ENCODE peak calls at places on chromosomes 5 and 9, in seven cellular contexts. One of them, this sample, is unnamed.

GRCh38 chr5:18195910-18196309 is 561.6 kb downstream of the TAF11L14 start:
- DNase-seq in SK-N-SH: no peak
- DNase-seq in HCT116: no peak
- DNase-seq in K562: no peak
- DNase-seq in HepG2: no peak
- DNase-seq in GM12878: no peak
- DNase-seq in H1: no peak
- DNase-seq in this sample: no peak

GRCh38 chr5:170430871-170431437 is 41.8 kb upstream of the KCNMB1 start:
- DNase-seq in SK-N-SH: peak; percentile 49
- DNase-seq in HCT116: no peak
- DNase-seq in K562: no peak
- DNase-seq in HepG2: no peak
- DNase-seq in GM12878: no peak
- DNase-seq in H1: no peak
- DNase-seq in this sample: no peak

GRCh38 chr5:25419684-25420083 is 774.9 kb upstream of the CDH10 start:
- DNase-seq in SK-N-SH: no peak
- DNase-seq in HCT116: no peak
- DNase-seq in K562: no peak
- DNase-seq in HepG2: no peak
- DNase-seq in GM12878: no peak
- DNase-seq in H1: no peak
- DNase-seq in this sample: no peak

GRCh38 chr5:168365581-168366081 is 74.2 kb downstream of the WWC1 start:
- DNase-seq in SK-N-SH: no peak
- DNase-seq in HCT116: peak; percentile 35
- DNase-seq in K562: no peak
- DNase-seq in HepG2: peak; percentile 28
- DNase-seq in GM12878: no peak
- DNase-seq in H1: peak; percentile 67
- DNase-seq in this sample: peak; percentile 97

GRCh38 chr5:134267366-134268018 is 41.6 kb upstream of the PPP2CA start:
- DNase-seq in SK-N-SH: no peak
- DNase-seq in HCT116: no peak
- DNase-seq in K562: peak; percentile 19
- DNase-seq in HepG2: no peak
- DNase-seq in GM12878: no peak
- DNase-seq in H1: no peak
- DNase-seq in this sample: no peak

GRCh38 chr9:134010774-134011173 is 14.5 kb upstream of the BRD3OS start:
- DNase-seq in SK-N-SH: peak; percentile 66
- DNase-seq in HCT116: no peak
- DNase-seq in K562: peak; percentile 18
- DNase-seq in HepG2: peak; percentile 58
- DNase-seq in GM12878: no peak
- DNase-seq in H1: no peak
- DNase-seq in this sample: no peak

GRCh38 chr5:40401965-40402364 is 277.8 kb upstream of the PTGER4 start:
- DNase-seq in SK-N-SH: no peak
- DNase-seq in HCT116: no peak
- DNase-seq in K562: no peak
- DNase-seq in HepG2: no peak
- DNase-seq in GM12878: no peak
- DNase-seq in H1: no peak
- DNase-seq in this sample: peak; percentile 28

GRCh38 chr9:109482391-109482916 is 15.7 kb downstream of the PTPN3 start:
- DNase-seq in SK-N-SH: no peak
- DNase-seq in HCT116: no peak
- DNase-seq in K562: no peak
- DNase-seq in HepG2: no peak
- DNase-seq in GM12878: no peak
- DNase-seq in H1: no peak
- DNase-seq in this sample: no peak

GRCh38 chr5:107248065-107248695 is 422.6 kb downstream of the EFNA5 start:
- DNase-seq in SK-N-SH: peak; percentile 40
- DNase-seq in HCT116: peak; percentile 53
- DNase-seq in K562: peak; percentile 44
- DNase-seq in HepG2: no peak
- DNase-seq in GM12878: peak; percentile 13
- DNase-seq in H1: peak; percentile 87
- DNase-seq in this sample: peak; percentile 21

GRCh38 chr5:138542120-138542955 is 698 bp downstream of the ETF1 start:
- DNase-seq in SK-N-SH: peak; percentile 28
- DNase-seq in HCT116: no peak
- DNase-seq in K562: no peak
- DNase-seq in HepG2: no peak
- DNase-seq in GM12878: no peak
- DNase-seq in H1: no peak
- DNase-seq in this sample: no peak

GRCh38 chr5:81212211-81212687 is 20.9 kb upstream of the CKMT2 start:
- DNase-seq in SK-N-SH: no peak
- DNase-seq in HCT116: no peak
- DNase-seq in K562: no peak
- DNase-seq in HepG2: no peak
- DNase-seq in GM12878: peak; percentile 51
- DNase-seq in H1: no peak
- DNase-seq in this sample: no peak

GRCh38 chr9:121253162-121253561 is 14.8 kb upstream of the GSN start:
- DNase-seq in SK-N-SH: no peak
- DNase-seq in HCT116: no peak
- DNase-seq in K562: peak; percentile 46
- DNase-seq in HepG2: no peak
- DNase-seq in GM12878: no peak
- DNase-seq in H1: no peak
- DNase-seq in this sample: no peak

GRCh38 chr5:17398866-17399835 is 98.9 kb upstream of the TAF11L2 start:
- DNase-seq in SK-N-SH: no peak
- DNase-seq in HCT116: no peak
- DNase-seq in K562: no peak
- DNase-seq in HepG2: no peak
- DNase-seq in GM12878: no peak
- DNase-seq in H1: no peak
- DNase-seq in this sample: no peak

GRCh38 chr9:7451062-7451461 is 348.5 kb downstream of the DMAC1 start:
- DNase-seq in SK-N-SH: no peak
- DNase-seq in HCT116: no peak
- DNase-seq in K562: no peak
- DNase-seq in HepG2: no peak
- DNase-seq in GM12878: no peak
- DNase-seq in H1: no peak
- DNase-seq in this sample: no peak

GRCh38 chr5:15683332-15683731 is 183.4 kb downstream of the FBXL7 start:
- DNase-seq in SK-N-SH: no peak
- DNase-seq in HCT116: no peak
- DNase-seq in K562: peak; percentile 2
- DNase-seq in HepG2: peak; percentile 2
- DNase-seq in GM12878: no peak
- DNase-seq in H1: peak; percentile 76
- DNase-seq in this sample: no peak

GRCh38 chr5:168916266-168916665 is 337.1 kb upstream of the PANK3 start:
- DNase-seq in SK-N-SH: peak; percentile 74
- DNase-seq in HCT116: no peak
- DNase-seq in K562: no peak
- DNase-seq in HepG2: no peak
- DNase-seq in GM12878: no peak
- DNase-seq in H1: peak; percentile 51
- DNase-seq in this sample: no peak

GRCh38 chr5:1320436-1321344 is 24.2 kb downstream of the CLPTM1L start:
- DNase-seq in SK-N-SH: no peak
- DNase-seq in HCT116: no peak
- DNase-seq in K562: no peak
- DNase-seq in HepG2: no peak
- DNase-seq in GM12878: no peak
- DNase-seq in H1: no peak
- DNase-seq in this sample: no peak

GRCh38 chr5:37717613-37718431 is 122.0 kb downstream of the GDNF start:
- DNase-seq in SK-N-SH: peak; percentile 26
- DNase-seq in HCT116: no peak
- DNase-seq in K562: peak; percentile 55
- DNase-seq in HepG2: peak; percentile 95
- DNase-seq in GM12878: no peak
- DNase-seq in H1: no peak
- DNase-seq in this sample: peak; percentile 91

GRCh38 chr9:120267929-120268328 is 312.0 kb downstream of the CDK5RAP2 start:
- DNase-seq in SK-N-SH: no peak
- DNase-seq in HCT116: no peak
- DNase-seq in K562: no peak
- DNase-seq in HepG2: no peak
- DNase-seq in GM12878: no peak
- DNase-seq in H1: no peak
- DNase-seq in this sample: no peak

GRCh38 chr5:6721442-6721841 is 8.2 kb downstream of the TENT4A start:
- DNase-seq in SK-N-SH: peak; percentile 69
- DNase-seq in HCT116: no peak
- DNase-seq in K562: peak; percentile 55
- DNase-seq in HepG2: no peak
- DNase-seq in GM12878: no peak
- DNase-seq in H1: no peak
- DNase-seq in this sample: no peak

DNA sequence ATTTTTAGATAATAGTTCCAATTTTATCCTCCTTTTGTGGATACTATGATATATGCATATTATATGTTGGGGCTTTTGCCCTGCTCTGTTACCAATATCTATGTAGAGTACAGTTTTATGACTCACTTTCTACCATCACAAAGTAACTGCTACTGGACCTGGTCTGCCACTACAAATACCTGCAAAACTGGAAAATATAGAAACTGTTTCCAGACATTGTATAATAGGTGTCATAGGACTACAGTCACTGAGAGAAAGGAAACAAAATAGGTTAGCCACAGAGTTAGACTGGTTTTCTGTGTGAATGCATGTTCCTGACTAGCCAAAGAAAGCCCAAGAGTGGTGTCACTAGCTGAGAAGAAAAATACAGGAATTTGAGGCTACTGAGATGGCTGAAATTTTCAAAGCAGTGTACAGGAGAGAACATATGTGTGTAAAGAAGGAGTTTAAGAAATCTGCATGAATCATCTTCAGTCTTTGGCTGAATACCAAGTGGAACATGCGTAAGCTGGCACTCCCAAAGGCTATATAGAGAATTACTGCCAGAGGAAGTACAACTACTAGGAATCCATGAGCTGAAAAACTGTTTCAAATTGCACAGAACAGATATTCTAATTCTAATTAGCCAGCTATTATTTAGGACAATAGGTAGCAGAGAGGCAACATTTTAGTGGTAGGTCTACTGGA is 29.0 kb upstream of the FAM174A start:
- DNase-seq in SK-N-SH: no peak
- DNase-seq in HCT116: peak; percentile 31
- DNase-seq in K562: no peak
- DNase-seq in HepG2: no peak
- DNase-seq in GM12878: no peak
- DNase-seq in H1: no peak
- DNase-seq in this sample: no peak
- TF ChIP-seq JUND in SK-N-SH: peak; percentile 23
- TF ChIP-seq JUND in HCT116: no peak
- TF ChIP-seq JUND in K562: no peak
- TF ChIP-seq JUND in HepG2: no peak
- TF ChIP-seq JUND in GM12878: no peak
- TF ChIP-seq JUND in H1: no peak
- TF ChIP-seq JUND in this sample: no peak

GRCh38 chr9:22457448-22457847 is 10.8 kb downstream of the DMRTA1 start:
- DNase-seq in SK-N-SH: no peak
- DNase-seq in HCT116: no peak
- DNase-seq in K562: no peak
- DNase-seq in HepG2: no peak
- DNase-seq in GM12878: no peak
- DNase-seq in H1: no peak
- DNase-seq in this sample: no peak

GRCh38 chr9:22463205-22463604 is 16.6 kb downstream of the DMRTA1 start:
- DNase-seq in SK-N-SH: no peak
- DNase-seq in HCT116: no peak
- DNase-seq in K562: no peak
- DNase-seq in HepG2: no peak
- DNase-seq in GM12878: no peak
- DNase-seq in H1: no peak
- DNase-seq in this sample: no peak
- TF ChIP-seq JUND in SK-N-SH: no peak
- TF ChIP-seq JUND in HCT116: no peak
- TF ChIP-seq JUND in K562: no peak
- TF ChIP-seq JUND in HepG2: no peak
- TF ChIP-seq JUND in GM12878: no peak
- TF ChIP-seq JUND in H1: no peak
- TF ChIP-seq JUND in this sample: no peak

DNA sequence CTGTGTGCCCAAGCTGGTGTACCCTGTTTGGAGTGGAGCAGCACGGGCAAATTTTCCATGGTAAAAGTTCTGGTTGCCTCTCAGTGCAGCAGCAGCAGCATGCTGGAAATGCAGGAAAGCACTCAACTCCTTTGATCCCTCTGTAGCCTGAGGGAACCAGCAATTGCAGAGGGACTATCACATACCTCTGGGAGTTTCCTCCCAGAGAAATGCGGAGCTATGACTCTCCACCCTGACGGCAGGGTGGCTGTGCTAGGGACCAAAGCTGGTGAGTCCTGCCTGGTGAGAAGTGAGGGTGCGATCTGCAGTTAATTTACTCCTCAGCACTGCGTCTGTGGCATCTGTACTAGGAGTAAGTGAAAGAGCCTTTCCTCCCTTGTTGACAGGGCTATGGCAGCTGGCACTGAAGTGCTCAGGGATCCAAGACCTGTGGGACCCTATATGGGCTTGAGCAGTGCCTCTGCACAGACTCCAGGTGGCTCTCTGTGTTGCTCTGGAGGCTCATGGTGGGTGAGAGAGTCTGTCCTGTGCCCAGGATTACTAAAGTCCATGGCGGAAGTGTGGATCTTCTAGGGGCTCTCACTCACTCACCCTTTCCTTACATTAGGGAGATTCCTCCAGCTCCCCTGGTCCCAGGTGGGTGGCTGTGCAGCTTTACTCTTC is 601.2 kb upstream of the TYRP1 start:
- DNase-seq in SK-N-SH: no peak
- DNase-seq in HCT116: no peak
- DNase-seq in K562: no peak
- DNase-seq in HepG2: no peak
- DNase-seq in GM12878: no peak
- DNase-seq in H1: no peak
- DNase-seq in this sample: no peak
- TF ChIP-seq JUND in SK-N-SH: no peak
- TF ChIP-seq JUND in HCT116: no peak
- TF ChIP-seq JUND in K562: no peak
- TF ChIP-seq JUND in HepG2: no peak
- TF ChIP-seq JUND in GM12878: no peak
- TF ChIP-seq JUND in H1: no peak
- TF ChIP-seq JUND in this sample: no peak

GRCh38 chr5:3051400-3051799 is 299.9 kb upstream of the IRX2 start:
- DNase-seq in SK-N-SH: no peak
- DNase-seq in HCT116: no peak
- DNase-seq in K562: no peak
- DNase-seq in HepG2: no peak
- DNase-seq in GM12878: no peak
- DNase-seq in H1: no peak
- DNase-seq in this sample: no peak
- TF ChIP-seq JUND in SK-N-SH: no peak
- TF ChIP-seq JUND in HCT116: no peak
- TF ChIP-seq JUND in K562: no peak
- TF ChIP-seq JUND in HepG2: no peak
- TF ChIP-seq JUND in GM12878: no peak
- TF ChIP-seq JUND in H1: no peak
- TF ChIP-seq JUND in this sample: no peak

This sample was measured in T47D.